ENCODE peak calls at places on chromosomes 2 and 18, in six cellular contexts. One of them, this sample, is unnamed.
A peak's percentile ranks its signal among the peaks of the same experiment; 100 is the strongest.

GRCh38 chr18:56108486-56109367 is 520.7 kb upstream of the TCF4 start:
- DNase-seq in Right ventricle myocardium superior: no peak
- DNase-seq in Peyer's patch: no peak
- DNase-seq in breast epithelium: no peak
- DNase-seq in SW480: no peak
- DNase-seq in M059J: no peak
- DNase-seq in this sample: no peak

GRCh38 chr2:179749210-179749609 is 112.2 kb downstream of the ZNF385B start:
- DNase-seq in Right ventricle myocardium superior: no peak
- DNase-seq in Peyer's patch: no peak
- DNase-seq in breast epithelium: no peak
- DNase-seq in SW480: no peak
- DNase-seq in M059J: peak; percentile 3
- DNase-seq in this sample: no peak

GRCh38 chr2:231391981-231392380 is 3.5 kb upstream of the B3GNT7 start:
- DNase-seq in Right ventricle myocardium superior: peak; percentile 0
- DNase-seq in Peyer's patch: no peak
- DNase-seq in breast epithelium: no peak
- DNase-seq in SW480: no peak
- DNase-seq in M059J: no peak
- DNase-seq in this sample: no peak

GRCh38 chr2:236544362-236544761 is 25.3 kb upstream of the ACKR3 start:
- DNase-seq in Right ventricle myocardium superior: no peak
- DNase-seq in Peyer's patch: no peak
- DNase-seq in breast epithelium: no peak
- DNase-seq in SW480: no peak
- DNase-seq in M059J: no peak
- DNase-seq in this sample: no peak

GRCh38 chr18:59961086-59961485 is 61.3 kb downstream of the PMAIP1 start:
- DNase-seq in Right ventricle myocardium superior: no peak
- DNase-seq in Peyer's patch: no peak
- DNase-seq in breast epithelium: no peak
- DNase-seq in SW480: peak; percentile 64
- DNase-seq in M059J: no peak
- DNase-seq in this sample: no peak

GRCh38 chr2:74259191-74259590 is 60.8 kb downstream of the MTHFD2 start:
- DNase-seq in Right ventricle myocardium superior: no peak
- DNase-seq in Peyer's patch: no peak
- DNase-seq in breast epithelium: no peak
- DNase-seq in SW480: no peak
- DNase-seq in M059J: no peak
- DNase-seq in this sample: no peak

GRCh38 chr18:36012891-36013290 is 40.4 kb downstream of the RMP24 start:
- DNase-seq in Right ventricle myocardium superior: no peak
- DNase-seq in Peyer's patch: no peak
- DNase-seq in breast epithelium: no peak
- DNase-seq in SW480: no peak
- DNase-seq in M059J: peak; percentile 15
- DNase-seq in this sample: no peak

GRCh38 chr18:74228312-74228711 is 63.5 kb downstream of the CYB5A start:
- DNase-seq in Right ventricle myocardium superior: no peak
- DNase-seq in Peyer's patch: no peak
- DNase-seq in breast epithelium: no peak
- DNase-seq in SW480: no peak
- DNase-seq in M059J: no peak
- DNase-seq in this sample: no peak

GRCh38 chr2:207766697-207767460 is 2.8 kb downstream of the FZD5 start:
- DNase-seq in Right ventricle myocardium superior: no peak
- DNase-seq in Peyer's patch: peak; percentile 61
- DNase-seq in breast epithelium: no peak
- DNase-seq in SW480: no peak
- DNase-seq in M059J: no peak
- DNase-seq in this sample: no peak

GRCh38 chr2:38598200-38598990 is 4.3 kb downstream of the HNRNPLL start:
- DNase-seq in Right ventricle myocardium superior: no peak
- DNase-seq in Peyer's patch: no peak
- DNase-seq in breast epithelium: no peak
- DNase-seq in SW480: no peak
- DNase-seq in M059J: no peak
- DNase-seq in this sample: no peak

This sample was measured in SK-MEL-5.